ENCODE peak calls at places on chromosomes 7 and 10, in four cellular contexts. One of them, this sample, is unnamed.

GRCh38 chr10:6201511-6201975 is 1.2 kb upstream of the PFKFB3 start:
- DNase-seq in K562: peak; percentile 32
- DNase-seq in GM12878: peak; percentile 63
- DNase-seq in HepG2: peak; percentile 39
- DNase-seq in this sample: peak; percentile 65

GRCh38 chr10:11045995-11046394 is 28.3 kb downstream of the CELF2 start:
- DNase-seq in K562: no peak
- DNase-seq in GM12878: no peak
- DNase-seq in HepG2: no peak
- DNase-seq in this sample: no peak

GRCh38 chr10:70593513-70593890 is 9.0 kb downstream of the PRF1 start:
- DNase-seq in K562: no peak
- DNase-seq in GM12878: no peak
- DNase-seq in HepG2: no peak
- DNase-seq in this sample: no peak

GRCh38 chr7:7665031-7665430 is 24.5 kb downstream of the UMAD1 start:
- DNase-seq in K562: no peak
- DNase-seq in GM12878: no peak
- DNase-seq in HepG2: no peak
- DNase-seq in this sample: no peak

GRCh38 chr7:40782836-40783235 is 648.0 kb downstream of the SUGCT start:
- DNase-seq in K562: no peak
- DNase-seq in GM12878: no peak
- DNase-seq in HepG2: no peak
- DNase-seq in this sample: no peak

GRCh38 chr10:6044651-6045599 is 17.2 kb downstream of the IL2RA start:
- DNase-seq in K562: no peak
- DNase-seq in GM12878: no peak
- DNase-seq in HepG2: no peak
- DNase-seq in this sample: no peak

GRCh38 chr10:10786334-10787090 is 231.2 kb upstream of the CELF2 start:
- DNase-seq in K562: no peak
- DNase-seq in GM12878: no peak
- DNase-seq in HepG2: no peak
- DNase-seq in this sample: no peak

GRCh38 chr7:151695856-151696555 is 176.3 kb upstream of the RHEB start:
- DNase-seq in K562: no peak
- DNase-seq in GM12878: no peak
- DNase-seq in HepG2: no peak
- DNase-seq in this sample: no peak

GRCh38 chr10:1291178-1292090 is 235.2 kb downstream of the WDR37 start:
- DNase-seq in K562: no peak
- DNase-seq in GM12878: no peak
- DNase-seq in HepG2: no peak
- DNase-seq in this sample: no peak

GRCh38 chr10:35152992-35153391 is 26.3 kb downstream of the CREM start:
- DNase-seq in K562: no peak
- DNase-seq in GM12878: no peak
- DNase-seq in HepG2: no peak
- DNase-seq in this sample: no peak

GRCh38 chr7:136870799-136871487 is 2.5 kb downstream of the CHRM2 start:
- DNase-seq in K562: no peak
- DNase-seq in GM12878: no peak
- DNase-seq in HepG2: no peak
- DNase-seq in this sample: peak; percentile 25
- TF ChIP-seq CBFB in K562: no peak
- TF ChIP-seq CBFB in GM12878: no peak
- TF ChIP-seq CBFB in HepG2: no peak
- TF ChIP-seq CBFB in this sample: no peak

GRCh38 chr7:111842489-111842888 is 280.2 kb upstream of the IMMP2L start:
- DNase-seq in K562: no peak
- DNase-seq in GM12878: no peak
- DNase-seq in HepG2: no peak
- DNase-seq in this sample: no peak
- TF ChIP-seq CBFB in K562: no peak
- TF ChIP-seq CBFB in GM12878: no peak
- TF ChIP-seq CBFB in HepG2: no peak
- TF ChIP-seq CBFB in this sample: no peak

DNA sequence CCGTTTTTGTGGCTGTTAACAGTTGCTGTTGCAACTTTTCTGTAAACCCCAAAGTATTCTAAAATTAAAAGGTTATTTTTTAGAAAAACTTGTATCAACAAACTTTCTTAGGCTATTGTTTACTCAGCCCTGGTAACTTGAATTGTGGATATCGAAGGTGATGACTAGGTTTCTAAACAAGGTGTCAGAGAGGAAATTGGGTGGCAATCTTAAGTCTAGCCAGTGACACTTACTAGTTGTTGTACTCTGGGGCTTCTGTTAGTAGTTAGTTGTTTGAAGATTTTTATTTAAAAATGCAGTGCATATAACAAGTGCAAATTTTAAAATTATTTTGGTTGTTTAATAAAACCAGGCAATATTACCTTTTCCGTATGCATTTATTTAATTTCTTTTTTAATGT is 1.3 kb downstream of the KIF11 start:
- DNase-seq in K562: no peak
- DNase-seq in GM12878: no peak
- DNase-seq in HepG2: no peak
- DNase-seq in this sample: no peak
- TF ChIP-seq CBFB in K562: no peak
- TF ChIP-seq CBFB in GM12878: no peak
- TF ChIP-seq CBFB in HepG2: no peak
- TF ChIP-seq CBFB in this sample: no peak

DNA sequence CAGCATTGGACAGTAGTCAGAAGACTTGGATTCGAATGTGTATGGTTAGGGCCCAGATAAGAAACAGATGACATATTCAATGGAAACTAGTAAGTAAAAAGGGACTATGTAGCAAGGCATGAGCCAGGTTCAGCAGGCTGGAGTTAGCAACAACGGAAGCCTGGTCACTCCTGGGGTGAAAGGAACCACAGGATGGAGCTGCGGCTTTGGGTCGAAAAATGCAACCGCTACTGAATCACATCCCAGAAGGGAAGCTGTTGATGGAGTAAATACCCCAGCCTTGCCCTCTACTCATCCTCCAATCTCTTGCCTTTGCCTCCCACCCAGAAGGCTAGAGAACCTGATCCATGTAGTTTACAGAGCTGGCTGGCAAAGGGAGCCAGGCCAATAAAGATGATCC is 37.5 kb upstream of the EGR2 start:
- DNase-seq in K562: no peak
- DNase-seq in GM12878: no peak
- DNase-seq in HepG2: no peak
- DNase-seq in this sample: no peak
- TF ChIP-seq CBFB in K562: no peak
- TF ChIP-seq CBFB in GM12878: no peak
- TF ChIP-seq CBFB in HepG2: no peak
- TF ChIP-seq CBFB in this sample: no peak

DNA sequence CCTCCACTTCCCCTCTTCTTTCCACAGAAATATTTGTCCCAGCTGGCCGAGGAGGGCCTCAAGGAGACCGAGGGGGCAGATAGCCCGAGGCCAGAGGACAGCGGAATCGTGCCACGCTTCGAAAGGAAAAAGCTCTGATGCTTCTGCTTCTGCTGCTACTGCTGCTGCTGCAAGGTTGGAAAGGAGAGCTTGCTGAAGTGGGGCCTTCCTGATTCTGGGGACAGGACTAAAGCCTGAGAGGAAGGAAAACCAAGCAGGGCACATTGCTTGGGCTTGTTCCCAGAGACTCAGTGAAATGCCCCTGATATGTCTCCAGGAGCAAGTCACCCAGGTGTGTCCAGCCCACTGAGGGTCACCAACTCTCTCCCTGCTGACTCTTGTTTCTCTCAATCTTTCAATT is 35.9 kb upstream of the PDCD4 start:
- DNase-seq in K562: no peak
- DNase-seq in GM12878: no peak
- DNase-seq in HepG2: no peak
- DNase-seq in this sample: no peak
- TF ChIP-seq CBFB in K562: no peak
- TF ChIP-seq CBFB in GM12878: no peak
- TF ChIP-seq CBFB in HepG2: no peak
- TF ChIP-seq CBFB in this sample: no peak

DNA sequence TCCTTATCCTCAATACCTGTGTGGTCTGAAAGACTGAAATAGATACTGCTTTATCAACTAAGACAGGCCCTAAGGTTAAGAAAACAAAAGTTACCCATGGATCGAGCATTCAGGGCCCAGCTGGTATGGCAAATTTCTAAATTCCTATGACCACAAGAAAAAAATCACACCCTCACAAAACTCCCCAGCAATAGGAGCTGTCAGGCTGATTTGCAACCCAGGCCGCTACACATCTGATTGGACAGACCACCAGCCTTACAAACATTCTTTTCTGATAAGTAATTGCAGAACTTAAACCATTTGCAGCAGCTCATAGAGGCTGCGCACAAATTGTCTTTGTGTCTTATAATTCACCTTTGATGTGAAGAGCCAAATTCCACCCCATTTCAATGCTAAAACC is 842.6 kb downstream of the GRID1 start:
- DNase-seq in K562: no peak
- DNase-seq in GM12878: no peak
- DNase-seq in HepG2: no peak
- DNase-seq in this sample: no peak
- TF ChIP-seq CBFB in K562: no peak
- TF ChIP-seq CBFB in GM12878: no peak
- TF ChIP-seq CBFB in HepG2: no peak
- TF ChIP-seq CBFB in this sample: no peak

GRCh38 chr10:47350671-47351640 is 2.8 kb downstream of the RBP3 start:
- DNase-seq in K562: no peak
- DNase-seq in GM12878: no peak
- DNase-seq in HepG2: no peak
- DNase-seq in this sample: no peak
- TF ChIP-seq CBFB in K562: no peak
- TF ChIP-seq CBFB in GM12878: no peak
- TF ChIP-seq CBFB in HepG2: no peak
- TF ChIP-seq CBFB in this sample: no peak